ENCODE peak calls at places on chromosomes 7 and 10, in four cellular contexts. T, C, M and V are unnamed samples.

GRCh38 chr10:58177362-58177947 is 90.2 kb downstream of the IPMK start:
- DNase-seq in C (peak), M (no peak), T (no peak), V (peak)

GRCh38 chr10:32131388-32131787 is 75.2 kb upstream of the KIF5B start:
- DNase-seq in T (no peak), M (no peak), C (no peak), V (no peak)

GRCh38 chr10:52488606-52489485 is 174.8 kb downstream of the DKK1 start:
- DNase-seq in M (peak), T (no peak), C (peak), V (peak)

GRCh38 chr7:93315896-93316295 is 83.7 kb downstream of the VPS50 start:
- DNase-seq in C (no peak), M (no peak), T (no peak), V (no peak)

GRCh38 chr10:1785835-1786234 is 48.5 kb upstream of the ADARB2 start:
- DNase-seq in M (no peak), T (no peak), C (no peak), V (no peak)

GRCh38 chr10:34522542-34522941 is 292.6 kb downstream of the PARD3 start:
- DNase-seq in C (peak), T (no peak), M (no peak), V (peak)

GRCh38 chr7:80153446-80153845 is 18.8 kb downstream of the GNAI1 start:
- DNase-seq in C (no peak), M (no peak), T (no peak), V (no peak)

GRCh38 chr10:121326905-121327304 is 271.3 kb downstream of the FGFR2 start:
- DNase-seq in C (no peak), T (no peak), M (no peak), V (no peak)

GRCh38 chr10:78972160-78972946 is 96.4 kb upstream of the ZMIZ1 start:
- DNase-seq in T (no peak), M (peak), C (peak), V (no peak)

GRCh38 chr7:105304040-105304895 is 84.5 kb downstream of the SRPK2 start:
- DNase-seq in C (no peak), M (peak), T (peak), V (no peak)

GRCh38 chr10:17115683-17116082 is 13.9 kb downstream of the CUBN start:
- DNase-seq in T (no peak), M (no peak), C (no peak), V (peak)

GRCh38 chr10:90432891-90433290 is 424.9 kb downstream of the HTR7 start:
- DNase-seq in M (no peak), C (no peak), T (no peak), V (no peak)

GRCh38 chr7:145106001-145106400 is 270.1 kb upstream of the TPK1 start:
- DNase-seq in T (no peak), M (peak), C (no peak), V (no peak)

GRCh38 chr7:68629-69028 is 123.7 kb upstream of the FAM20C start:
- DNase-seq in T (peak), M (no peak), C (no peak), V (no peak)

GRCh38 chr10:37015498-37015897 is 109.9 kb upstream of the ANKRD30A start:
- DNase-seq in T (no peak), C (no peak), M (no peak), V (peak)

GRCh38 chr10:47414752-47415519 is 30.8 kb upstream of the ZNF488 start:
- DNase-seq in T (no peak), C (no peak), M (no peak), V (no peak)

GRCh38 chr10:110355922-110356627 is 51.4 kb upstream of the SMNDC1 start:
- DNase-seq in C (no peak), T (no peak), M (no peak), V (no peak)

GRCh38 chr10:100364735-100365391 is 17.8 kb downstream of the SCD start:
- DNase-seq in T (peak), C (peak), M (peak), V (no peak)

GRCh38 chr7:155453296-155454182 is 4.4 kb upstream of the EN2 start:
- DNase-seq in C (peak), M (no peak), T (no peak), V (no peak)

GRCh38 chr7:98362517-98362916 is 38.4 kb downstream of the BAIAP2L1 start:
- DNase-seq in T (no peak), M (no peak), C (no peak), V (no peak)

GRCh38 chr10:118594392-118595063 is 920 bp downstream of the PRLHR start:
- DNase-seq in C (peak), T (no peak), M (peak), V (no peak)

GRCh38 chr7:149773446-149774236 is at the start of gene ZNF467:
- DNase-seq in M (peak), C (peak), T (no peak), V (no peak)

GRCh38 chr7:87513735-87514319 is 38.3 kb upstream of the ABCB4 start:
- DNase-seq in C (no peak), T (no peak), M (no peak), V (no peak)

GRCh38 chr7:12833829-12834228 is 146.4 kb downstream of the ARL4A start:
- DNase-seq in C (no peak), M (no peak), T (no peak), V (no peak)

GRCh38 chr10:21517134-21517982 is 8.1 kb downstream of the SKIDA1 start:
- DNase-seq in C (peak), T (no peak), M (no peak), V (peak)

GRCh38 chr10:128078136-128078969 is 47.9 kb downstream of the MKI67 start:
- DNase-seq in C (peak), T (peak), M (no peak), V (peak)

GRCh38 chr10:24737001-24737400 is 13.3 kb upstream of the ARHGAP21 start:
- DNase-seq in T (no peak), C (no peak), M (no peak), V (no peak)

GRCh38 chr10:124221356-124222297 is 128.2 kb upstream of the CHST15 start:
- DNase-seq in C (peak), T (no peak), M (no peak), V (peak)

GRCh38 chr7:108235451-108236061 is 105.4 kb upstream of the LAMB4 start:
- DNase-seq in C (no peak), T (no peak), M (no peak), V (peak)

GRCh38 chr10:112775347-112775746 is 174.7 kb upstream of the TCF7L2 start:
- DNase-seq in M (no peak), T (no peak), C (no peak), V (no peak)

GRCh38 chr10:71014021-71014782 is 125.8 kb upstream of the PCBD1 start:
- DNase-seq in M (no peak), C (peak), T (no peak), V (no peak)

GRCh38 chr10:18021725-18022480 is 70.2 kb downstream of the SLC39A12 start:
- DNase-seq in C (no peak), T (no peak), M (no peak), V (no peak)

GRCh38 chr7:26603631-26604030 is 260.8 kb downstream of the SKAP2 start:
- DNase-seq in C (no peak), M (no peak), T (no peak), V (no peak)

GRCh38 chr10:24597961-24598360 is 125.7 kb downstream of the ARHGAP21 start:
- DNase-seq in T (no peak), C (no peak), M (no peak), V (no peak)

GRCh38 chr10:12252882-12253546 is 57.0 kb downstream of the CDC123 start:
- DNase-seq in C (no peak), M (no peak), T (no peak), V (peak)

GRCh38 chr7:17844514-17845196 is 95.6 kb downstream of the SNX13 start:
- DNase-seq in T (no peak), C (no peak), M (no peak), V (no peak)

GRCh38 chr10:69146756-69147155 is 22.8 kb downstream of the VPS26A start:
- DNase-seq in M (no peak), T (no peak), C (no peak), V (no peak)